ENCODE peak calls at places on chromosomes 7 and 10, in ten cellular contexts. L, Q, B, M, N, U, T, Z, D and X are unnamed samples.
A peak's percentile ranks its signal among the peaks of the same experiment; 100 is the strongest.

GRCh38 chr7:32588657-32589056 is 93.4 kb downstream of the AVL9 start:
- DNase-seq in L (no peak), Q (no peak), B (no peak), M (no peak), N (no peak), U (peak; percentile 16), T (no peak), Z (no peak), D (no peak), X (no peak)

GRCh38 chr7:117127585-117128168 is 174.4 kb downstream of the ST7 start:
- DNase-seq in L (peak; percentile 49), Q (no peak), B (no peak), M (peak; percentile 46), N (no peak), U (peak; percentile 72), T (peak; percentile 60), Z (peak; percentile 39), D (no peak), X (no peak)

GRCh38 chr7:127933116-127933515 is 98.1 kb downstream of the LRRC4 start:
- DNase-seq in L (no peak), Q (no peak), B (no peak), M (no peak), N (no peak), U (no peak), T (no peak), Z (no peak), D (no peak), X (no peak)

GRCh38 chr7:77698042-77698625 is 1.9 kb downstream of the RSBN1L start:
- DNase-seq in L (no peak), Q (no peak), B (no peak), M (no peak), N (no peak), U (no peak), T (no peak), Z (no peak), D (no peak), X (no peak)

GRCh38 chr10:77267703-77268630 is 369.6 kb downstream of the KCNMA1 start:
- DNase-seq in L (no peak), Q (no peak), B (no peak), M (no peak), N (no peak), U (no peak), T (no peak), Z (no peak), D (no peak), X (no peak)

GRCh38 chr10:113458944-113459343 is 93.9 kb upstream of the HABP2 start:
- DNase-seq in L (no peak), Q (no peak), B (no peak), M (no peak), N (no peak), U (no peak), T (no peak), Z (no peak), D (no peak), X (no peak)

GRCh38 chr7:28116034-28116433 is 64.6 kb downstream of the JAZF1 start:
- DNase-seq in L (no peak), Q (no peak), B (no peak), M (no peak), N (no peak), U (no peak), T (no peak), Z (no peak), D (no peak), X (no peak)

GRCh38 chr7:29416906-29417305 is 146.7 kb upstream of the PRR15 start:
- DNase-seq in L (no peak), Q (no peak), B (no peak), M (no peak), N (no peak), U (no peak), T (no peak), Z (no peak), D (no peak), X (no peak)

GRCh38 chr7:151864561-151864960 is 12.4 kb downstream of the PRKAG2 start:
- DNase-seq in L (no peak), Q (no peak), B (no peak), M (no peak), N (no peak), U (no peak), T (no peak), Z (no peak), D (no peak), X (no peak)

GRCh38 chr7:151865070-151865670 is 11.7 kb downstream of the PRKAG2 start:
- DNase-seq in L (no peak), Q (no peak), B (no peak), M (no peak), N (no peak), U (no peak), T (no peak), Z (no peak), D (no peak), X (no peak)

GRCh38 chr7:151863386-151864079 is 13.4 kb downstream of the PRKAG2 start:
- DNase-seq in L (no peak), Q (no peak), B (no peak), M (peak; percentile 45), N (no peak), U (no peak), T (no peak), Z (no peak), D (no peak), X (peak; percentile 84)

GRCh38 chr7:151862606-151863381 is 14.1 kb downstream of the PRKAG2 start:
- DNase-seq in L (no peak), Q (no peak), B (no peak), M (no peak), N (no peak), U (no peak), T (no peak), Z (no peak), D (no peak), X (no peak)

DNA sequence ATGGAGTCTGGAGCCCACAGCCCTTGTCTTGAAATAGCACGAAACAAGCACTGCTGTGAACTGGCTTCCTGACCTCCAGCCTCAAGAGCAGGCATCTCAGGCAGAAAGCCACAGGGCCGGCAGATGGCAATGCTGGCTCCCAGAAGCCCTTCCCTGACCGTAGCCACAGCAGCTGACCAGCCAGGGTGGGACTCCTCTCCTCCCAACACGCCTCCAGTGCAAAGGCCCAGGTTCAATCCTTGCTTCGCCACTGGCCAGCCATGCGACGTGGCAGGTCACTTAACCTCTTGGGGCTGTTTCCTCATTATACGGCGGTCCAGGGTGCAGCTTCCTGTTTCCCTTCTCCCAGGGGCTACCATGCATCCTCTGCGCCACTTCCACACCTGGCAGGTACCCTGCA is 12.8 kb downstream of the PRKAG2 start:
- DNase-seq in L (no peak), Q (no peak), B (no peak), M (no peak), N (no peak), U (no peak), T (no peak), Z (peak; percentile 23), D (no peak), X (no peak)
- TF ChIP-seq CTCF in L (no peak), Q (no peak), B (no peak), M (no peak), N (no peak), U (no peak), T (no peak), Z (no peak), D (no peak), X (no peak)

DNA sequence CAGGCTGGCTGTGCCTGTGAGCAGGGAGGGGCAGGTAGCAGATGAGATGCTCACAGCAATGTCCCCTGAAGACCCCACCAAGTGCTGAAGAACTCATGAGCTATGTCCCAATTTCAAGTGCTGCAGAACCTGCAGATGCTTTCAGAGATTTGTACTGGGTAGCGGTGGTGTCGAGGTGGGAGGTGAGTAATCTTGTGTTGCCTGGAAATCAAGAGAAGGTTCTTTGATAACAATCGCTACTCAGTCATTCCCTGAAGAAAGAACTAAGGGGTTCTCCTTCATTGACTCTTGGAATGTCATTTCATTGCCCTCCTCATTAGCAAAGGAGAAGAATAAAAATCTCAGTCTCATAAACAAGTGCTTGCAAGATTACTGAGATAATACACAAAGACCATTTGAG is 246.4 kb downstream of the EMX2 start:
- DNase-seq in L (no peak), Q (no peak), B (no peak), M (no peak), N (no peak), U (no peak), T (no peak), Z (no peak), D (no peak), X (peak; percentile 11)
- H3K4me1 ChIP-seq in L (no peaks in the 10 kb centered on the region), Q (no peaks in the 10 kb centered on the region), B (no peaks in the 10 kb centered on the region), M (peaks cover 16% of the 10 kb centered on the region), N (no peaks in the 10 kb centered on the region), U (no peaks in the 10 kb centered on the region), T (no peaks in the 10 kb centered on the region), Z (no peaks in the 10 kb centered on the region), D (no peaks in the 10 kb centered on the region), X (no peaks in the 10 kb centered on the region)

GRCh38 chr10:69512901-69513300 is 60.3 kb downstream of the NEUROG3 start:
- DNase-seq in L (no peak), Q (no peak), B (no peak), M (no peak), N (no peak), U (no peak), T (no peak), Z (no peak), D (no peak), X (no peak)

GRCh38 chr10:69517271-69517848 is 55.9 kb downstream of the NEUROG3 start:
- DNase-seq in L (no peak), Q (no peak), B (no peak), M (no peak), N (peak; percentile 45), U (no peak), T (no peak), Z (no peak), D (no peak), X (no peak)

GRCh38 chr10:69515699-69516547 is 57.3 kb downstream of the NEUROG3 start:
- DNase-seq in L (peak; percentile 57), Q (no peak), B (peak; percentile 85), M (peak; percentile 87), N (peak; percentile 70), U (peak; percentile 83), T (peak; percentile 78), Z (peak; percentile 59), D (peak; percentile 66), X (peak; percentile 95)

GRCh38 chr10:69516548-69517195 is 56.5 kb downstream of the NEUROG3 start:
- DNase-seq in L (no peak), Q (no peak), B (no peak), M (no peak), N (peak; percentile 20), U (no peak), T (no peak), Z (no peak), D (no peak), X (no peak)

GRCh38 chr10:69513617-69514016 is 59.6 kb downstream of the NEUROG3 start:
- DNase-seq in L (no peak), Q (no peak), B (no peak), M (no peak), N (no peak), U (no peak), T (no peak), Z (no peak), D (no peak), X (no peak)
- TF ChIP-seq CTCF in L (peak; percentile 39), Q (no peak), B (no peak), M (no peak), N (no peak), U (no peak), T (no peak), Z (no peak), D (no peak), X (no peak)

GRCh38 chr10:79049931-79050895 is 18.6 kb upstream of the ZMIZ1 start:
- DNase-seq in L (no peak), Q (no peak), B (peak; percentile 42), M (no peak), N (peak; percentile 56), U (no peak), T (peak; percentile 19), Z (peak; percentile 16), D (no peak), X (peak; percentile 52)

GRCh38 chr10:79052311-79053080 is 16.3 kb upstream of the ZMIZ1 start:
- DNase-seq in L (no peak), Q (no peak), B (peak; percentile 39), M (peak; percentile 80), N (peak; percentile 57), U (peak; percentile 60), T (peak; percentile 17), Z (peak; percentile 20), D (no peak), X (peak; percentile 81)

GRCh38 chr10:79050896-79051555 is 17.7 kb upstream of the ZMIZ1 start:
- DNase-seq in L (no peak), Q (no peak), B (peak; percentile 42), M (no peak), N (peak; percentile 45), U (no peak), T (peak; percentile 60), Z (no peak), D (no peak), X (peak; percentile 44)

GRCh38 chr10:79053081-79053434 is 15.7 kb upstream of the ZMIZ1 start:
- DNase-seq in L (no peak), Q (no peak), B (peak; percentile 20), M (no peak), N (peak; percentile 39), U (no peak), T (peak; percentile 15), Z (no peak), D (no peak), X (no peak)

GRCh38 chr10:79051766-79052165 is 17.0 kb upstream of the ZMIZ1 start:
- DNase-seq in L (no peak), Q (no peak), B (peak; percentile 36), M (no peak), N (peak; percentile 43), U (no peak), T (peak; percentile 19), Z (peak; percentile 15), D (no peak), X (peak; percentile 58)
- H3K4me1 ChIP-seq in L (peaks cover 13% of the 10 kb centered on the region), Q (no peaks in the 10 kb centered on the region), B (peaks cover 56% of the 10 kb centered on the region), M (peaks cover 28% of the 10 kb centered on the region), N (no peaks in the 10 kb centered on the region), U (peaks cover 27% of the 10 kb centered on the region), T (peaks cover 30% of the 10 kb centered on the region), Z (no peaks in the 10 kb centered on the region), D (peaks cover 24% of the 10 kb centered on the region), X (peaks cover 38% of the 10 kb centered on the region)